ENCODE peak calls at places on chromosome 12, in six cellular contexts. One of them, this sample, is unnamed.

GRCh38 chr12:65152586-65152985 is 16.8 kb upstream of the LEMD3 start:
- DNase-seq in CD8-positive, alpha-beta memory T cell: no peak
- DNase-seq in GM23248: no peak
- DNase-seq in ovary: no peak
- DNase-seq in PC-9: no peak
- DNase-seq in CD4-positive, alpha-beta T cell: no peak
- DNase-seq in this sample: no peak

GRCh38 chr12:7091660-7092228 is 501 bp downstream of the C1R start:
- DNase-seq in ovary: peak; percentile 72
- DNase-seq in CD4-positive, alpha-beta T cell: no peak
- DNase-seq in GM23248: peak; percentile 43
- DNase-seq in CD8-positive, alpha-beta memory T cell: no peak
- DNase-seq in PC-9: no peak
- DNase-seq in this sample: no peak

GRCh38 chr12:67790660-67791059 is 142.1 kb downstream of the DYRK2 start:
- DNase-seq in ovary: no peak
- DNase-seq in GM23248: no peak
- DNase-seq in PC-9: no peak
- DNase-seq in CD8-positive, alpha-beta memory T cell: no peak
- DNase-seq in CD4-positive, alpha-beta T cell: no peak
- DNase-seq in this sample: no peak

GRCh38 chr12:132140918-132141841 is 2.9 kb downstream of the DDX51 start:
- DNase-seq in GM23248: no peak
- DNase-seq in ovary: no peak
- DNase-seq in CD8-positive, alpha-beta memory T cell: no peak
- DNase-seq in CD4-positive, alpha-beta T cell: no peak
- DNase-seq in PC-9: no peak
- DNase-seq in this sample: peak; percentile 67

GRCh38 chr12:57553343-57554202 is 3.7 kb downstream of the KIF5A start:
- DNase-seq in PC-9: no peak
- DNase-seq in CD8-positive, alpha-beta memory T cell: no peak
- DNase-seq in CD4-positive, alpha-beta T cell: no peak
- DNase-seq in ovary: no peak
- DNase-seq in GM23248: no peak
- DNase-seq in this sample: no peak

GRCh38 chr12:85348779-85349178 is 68.8 kb downstream of the ALX1 start:
- DNase-seq in CD8-positive, alpha-beta memory T cell: no peak
- DNase-seq in CD4-positive, alpha-beta T cell: no peak
- DNase-seq in ovary: no peak
- DNase-seq in GM23248: no peak
- DNase-seq in PC-9: no peak
- DNase-seq in this sample: no peak

GRCh38 chr12:96908170-96908675 is 1.2 kb downstream of the NEDD1 start:
- DNase-seq in PC-9: no peak
- DNase-seq in GM23248: peak; percentile 13
- DNase-seq in CD8-positive, alpha-beta memory T cell: no peak
- DNase-seq in CD4-positive, alpha-beta T cell: no peak
- DNase-seq in ovary: no peak
- DNase-seq in this sample: no peak

GRCh38 chr12:112148031-112148513 is 22.7 kb downstream of the TRAFD1 start:
- DNase-seq in CD8-positive, alpha-beta memory T cell: no peak
- DNase-seq in PC-9: peak; percentile 80
- DNase-seq in GM23248: peak; percentile 51
- DNase-seq in ovary: no peak
- DNase-seq in CD4-positive, alpha-beta T cell: no peak
- DNase-seq in this sample: no peak

GRCh38 chr12:116524964-116525379 is 34.2 kb upstream of the MAP1LC3B2 start:
- DNase-seq in PC-9: no peak
- DNase-seq in CD4-positive, alpha-beta T cell: no peak
- DNase-seq in ovary: no peak
- DNase-seq in GM23248: peak; percentile 49
- DNase-seq in CD8-positive, alpha-beta memory T cell: no peak
- DNase-seq in this sample: no peak

GRCh38 chr12:116497051-116497529 is 62.1 kb upstream of the MAP1LC3B2 start:
- DNase-seq in PC-9: no peak
- DNase-seq in CD8-positive, alpha-beta memory T cell: no peak
- DNase-seq in ovary: no peak
- DNase-seq in CD4-positive, alpha-beta T cell: no peak
- DNase-seq in GM23248: no peak
- DNase-seq in this sample: no peak

GRCh38 chr12:107818984-107819383 is 44.5 kb downstream of the ASCL4 start:
- DNase-seq in CD8-positive, alpha-beta memory T cell: no peak
- DNase-seq in ovary: no peak
- DNase-seq in GM23248: peak; percentile 89
- DNase-seq in CD4-positive, alpha-beta T cell: no peak
- DNase-seq in PC-9: no peak
- DNase-seq in this sample: no peak

GRCh38 chr12:107591095-107591375 is 94.6 kb upstream of the PWP1 start:
- DNase-seq in ovary: no peak
- DNase-seq in CD4-positive, alpha-beta T cell: no peak
- DNase-seq in GM23248: peak; percentile 33
- DNase-seq in CD8-positive, alpha-beta memory T cell: no peak
- DNase-seq in PC-9: no peak
- DNase-seq in this sample: no peak

GRCh38 chr12:3727877-3728632 is 24.9 kb downstream of the CRACR2A start:
- DNase-seq in CD8-positive, alpha-beta memory T cell: peak; percentile 40
- DNase-seq in ovary: no peak
- DNase-seq in CD4-positive, alpha-beta T cell: no peak
- DNase-seq in GM23248: no peak
- DNase-seq in PC-9: no peak
- DNase-seq in this sample: no peak

GRCh38 chr12:89775336-89776005 is 66.8 kb upstream of the ATP2B1 start:
- DNase-seq in CD8-positive, alpha-beta memory T cell: no peak
- DNase-seq in GM23248: no peak
- DNase-seq in CD4-positive, alpha-beta T cell: no peak
- DNase-seq in PC-9: peak; percentile 60
- DNase-seq in ovary: no peak
- DNase-seq in this sample: no peak

GRCh38 chr12:30746190-30746589 is 8.6 kb downstream of the CAPRIN2 start:
- DNase-seq in CD8-positive, alpha-beta memory T cell: no peak
- DNase-seq in GM23248: no peak
- DNase-seq in ovary: no peak
- DNase-seq in CD4-positive, alpha-beta T cell: no peak
- DNase-seq in PC-9: no peak
- DNase-seq in this sample: no peak

GRCh38 chr12:68945255-68945654 is 12.3 kb upstream of the CPM start:
- DNase-seq in GM23248: no peak
- DNase-seq in PC-9: no peak
- DNase-seq in CD8-positive, alpha-beta memory T cell: no peak
- DNase-seq in CD4-positive, alpha-beta T cell: no peak
- DNase-seq in ovary: no peak
- DNase-seq in this sample: no peak

GRCh38 chr12:68939500-68939899 is 6.5 kb upstream of the CPM start:
- DNase-seq in CD8-positive, alpha-beta memory T cell: no peak
- DNase-seq in ovary: no peak
- DNase-seq in CD4-positive, alpha-beta T cell: no peak
- DNase-seq in GM23248: peak; percentile 4
- DNase-seq in PC-9: no peak
- DNase-seq in this sample: no peak

GRCh38 chr12:68940731-68941130 is 7.8 kb upstream of the CPM start:
- DNase-seq in CD8-positive, alpha-beta memory T cell: no peak
- DNase-seq in GM23248: no peak
- DNase-seq in ovary: no peak
- DNase-seq in PC-9: no peak
- DNase-seq in CD4-positive, alpha-beta T cell: no peak
- DNase-seq in this sample: no peak

GRCh38 chr12:68943848-68944247 is 10.9 kb upstream of the CPM start:
- DNase-seq in GM23248: no peak
- DNase-seq in PC-9: no peak
- DNase-seq in CD4-positive, alpha-beta T cell: no peak
- DNase-seq in ovary: no peak
- DNase-seq in CD8-positive, alpha-beta memory T cell: no peak
- DNase-seq in this sample: no peak

DNA sequence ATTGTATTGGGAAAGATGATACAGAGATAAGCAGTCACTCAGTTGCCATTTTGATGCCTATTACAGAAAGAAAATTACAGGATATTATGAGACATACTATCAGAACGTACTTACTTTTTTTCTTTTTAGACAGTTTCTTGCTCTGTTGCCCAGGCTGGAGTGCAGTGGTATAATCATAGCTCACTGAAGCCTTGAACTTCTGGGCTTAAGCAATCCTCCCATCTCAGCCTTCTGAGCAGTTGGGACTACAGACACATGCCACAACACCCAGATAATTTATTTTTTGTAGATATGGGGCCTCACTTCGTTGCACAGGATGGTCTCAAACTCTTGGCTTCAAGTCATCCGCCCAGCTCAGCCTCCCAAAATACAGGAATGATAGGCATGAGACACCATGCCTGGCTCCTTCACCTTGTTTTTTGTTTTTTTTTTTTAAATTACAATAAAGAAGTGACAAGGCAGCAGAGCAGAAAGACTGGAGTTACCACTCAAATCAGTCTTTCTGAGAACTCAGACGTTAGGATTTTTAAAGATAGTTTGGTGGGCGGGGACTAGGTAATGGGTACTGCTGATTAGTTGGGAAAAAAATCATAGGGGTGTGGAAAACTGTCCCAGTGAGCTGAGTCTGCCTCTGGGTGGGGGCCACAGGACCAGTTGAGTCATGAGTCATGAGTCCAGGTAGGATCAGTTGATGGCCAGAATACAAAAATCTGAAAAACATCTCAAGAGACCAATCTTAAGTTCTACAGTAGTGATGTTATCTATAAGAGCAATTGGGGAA is 11.5 kb upstream of the CPM start:
- DNase-seq in CD4-positive, alpha-beta T cell: no peak
- DNase-seq in GM23248: no peak
- DNase-seq in CD8-positive, alpha-beta memory T cell: no peak
- DNase-seq in ovary: no peak
- DNase-seq in PC-9: no peak
- DNase-seq in this sample: no peak
- H3K9me3 ChIP-seq in CD4-positive, alpha-beta T cell: no peaks in the 10 kb centered on the region
- H3K9me3 ChIP-seq in GM23248: no peaks in the 10 kb centered on the region
- H3K9me3 ChIP-seq in CD8-positive, alpha-beta memory T cell: no peaks in the 10 kb centered on the region
- H3K9me3 ChIP-seq in ovary: no peaks in the 10 kb centered on the region
- H3K9me3 ChIP-seq in PC-9: no peaks in the 10 kb centered on the region
- H3K9me3 ChIP-seq in this sample: no peaks in the 10 kb centered on the region

GRCh38 chr12:46982629-46983392 is 96.6 kb upstream of the PCED1B start:
- DNase-seq in CD4-positive, alpha-beta T cell: no peak
- DNase-seq in ovary: no peak
- DNase-seq in PC-9: no peak
- DNase-seq in GM23248: no peak
- DNase-seq in CD8-positive, alpha-beta memory T cell: no peak
- DNase-seq in this sample: no peak
- H3K27ac ChIP-seq in CD4-positive, alpha-beta T cell: no peak overlapping the region
- H3K27ac ChIP-seq in ovary: no peak overlapping the region
- H3K27ac ChIP-seq in PC-9: no peak overlapping the region
- H3K27ac ChIP-seq in GM23248: no peak overlapping the region
- H3K27ac ChIP-seq in CD8-positive, alpha-beta memory T cell: no peak overlapping the region
- H3K27ac ChIP-seq in this sample: no peak overlapping the region

DNA sequence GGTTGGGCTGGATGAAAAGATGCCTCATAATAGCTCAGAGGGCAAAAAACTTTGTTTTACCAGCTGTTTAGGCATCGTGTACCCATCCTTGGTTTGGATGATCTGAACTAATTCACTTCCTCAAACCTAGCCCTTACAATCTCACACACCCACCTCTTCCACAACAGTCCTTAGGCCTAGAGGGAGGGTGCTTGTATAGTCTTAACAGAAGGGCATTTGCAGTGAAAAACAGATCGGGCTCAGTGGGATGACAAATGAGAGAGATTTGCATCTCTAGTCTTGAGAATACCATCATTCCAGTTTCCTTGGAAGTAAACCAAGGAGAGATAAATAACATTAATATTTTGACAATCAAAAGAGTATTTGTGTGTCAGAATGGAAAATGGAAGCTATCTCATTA is 11.0 kb downstream of the SLCO1A2 start:
- DNase-seq in CD8-positive, alpha-beta memory T cell: no peak
- DNase-seq in GM23248: no peak
- DNase-seq in CD4-positive, alpha-beta T cell: no peak
- DNase-seq in PC-9: no peak
- DNase-seq in ovary: no peak
- DNase-seq in this sample: no peak
- H3K9me3 ChIP-seq in CD8-positive, alpha-beta memory T cell: no peaks in the 10 kb centered on the region
- H3K9me3 ChIP-seq in GM23248: no peaks in the 10 kb centered on the region
- H3K9me3 ChIP-seq in CD4-positive, alpha-beta T cell: peaks cover 11% of the 10 kb centered on the region
- H3K9me3 ChIP-seq in PC-9: no peaks in the 10 kb centered on the region
- H3K9me3 ChIP-seq in ovary: no peaks in the 10 kb centered on the region
- H3K9me3 ChIP-seq in this sample: no peaks in the 10 kb centered on the region

DNA sequence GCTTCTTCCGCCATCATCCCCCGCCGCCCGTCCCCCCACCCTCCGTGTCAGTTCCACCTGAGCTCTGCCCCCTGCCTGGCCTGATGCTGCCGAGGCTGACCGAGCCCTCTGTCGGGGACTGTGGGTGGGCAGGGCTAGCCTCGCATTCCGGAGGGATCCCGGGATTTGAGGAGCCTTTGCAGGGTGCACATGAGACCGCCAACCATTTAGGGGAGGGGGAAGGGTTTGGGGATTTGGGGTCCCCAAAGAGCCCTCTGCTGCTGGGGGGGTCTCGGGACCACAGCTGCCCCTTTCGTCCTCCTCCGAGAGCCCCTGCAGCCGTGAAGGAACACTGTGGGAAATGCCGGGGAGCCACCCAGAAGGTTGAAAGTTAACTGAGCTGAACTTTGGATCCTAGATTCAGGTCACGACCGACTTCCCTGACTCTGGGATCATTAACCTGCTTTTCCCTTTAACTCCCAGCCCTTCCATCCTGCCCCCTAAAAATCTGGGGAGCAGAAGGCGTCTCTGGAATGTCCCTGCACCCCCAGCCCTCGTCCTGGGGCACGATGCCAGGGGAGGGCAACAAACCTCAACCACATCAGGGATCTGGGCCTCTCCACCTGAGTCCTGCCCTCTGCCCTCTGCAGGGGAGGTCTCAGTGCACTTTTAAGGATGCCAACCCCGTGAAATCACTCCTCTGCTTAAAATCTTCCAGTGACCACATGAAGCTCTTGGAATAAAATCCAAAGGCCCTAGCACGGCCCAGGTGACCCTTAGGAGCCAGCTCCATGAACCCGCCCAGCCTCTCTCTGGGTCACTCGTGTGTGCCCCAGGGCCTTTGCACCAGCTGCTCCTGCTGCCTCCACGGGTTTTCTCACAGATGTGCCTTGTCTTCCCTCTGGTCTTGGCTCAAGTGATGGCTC is 94.9 kb downstream of the RFLNA start:
- DNase-seq in ovary: no peak
- DNase-seq in CD8-positive, alpha-beta memory T cell: no peak
- DNase-seq in CD4-positive, alpha-beta T cell: no peak
- DNase-seq in PC-9: no peak
- DNase-seq in GM23248: no peak
- DNase-seq in this sample: no peak
- H3K27ac ChIP-seq in ovary: peak overlapping the region; percentile 83
- H3K27ac ChIP-seq in CD8-positive, alpha-beta memory T cell: no peak overlapping the region
- H3K27ac ChIP-seq in CD4-positive, alpha-beta T cell: no peak overlapping the region
- H3K27ac ChIP-seq in PC-9: peak overlapping the region; percentile 96
- H3K27ac ChIP-seq in GM23248: peak overlapping the region; percentile 92
- H3K27ac ChIP-seq in this sample: peak overlapping the region; percentile 89

This sample was measured in pancreas.